ENCODE peak calls at places on chromosome 1, in four cellular contexts. G is K562, J is astrocyte, Z is neural progenitor cell. E is an unnamed sample.

GRCh38 chr1:107138166-107138565 is 2.7 kb upstream of the NTNG1 start:
- DNase-seq in G (no peak), J (peak), Z (no peak), E (no peak)

GRCh38 chr1:203156280-203156679 is 19.3 kb downstream of the MYBPH start:
- DNase-seq in G (no peak), J (no peak), Z (no peak), E (no peak)

GRCh38 chr1:89759036-89759435 is 61.8 kb upstream of the LRRC8D start:
- DNase-seq in J (peak), G (no peak), Z (no peak), E (peak)

GRCh38 chr1:34794001-34794789 is 1.4 kb downstream of the GJA4 start:
- DNase-seq in Z (no peak), J (no peak), G (no peak), E (no peak)

GRCh38 chr1:169779150-169779549 is 15.6 kb downstream of the METTL18 start:
- DNase-seq in Z (no peak), J (peak), G (no peak), E (peak)

GRCh38 chr1:1435094-1435903 is at the start of gene VWA1:
- DNase-seq in J (peak), G (peak), Z (peak), E (peak)

GRCh38 chr1:28684937-28685336 is 16.4 kb downstream of the GMEB1 start:
- DNase-seq in J (no peak), G (peak), Z (no peak), E (no peak)

GRCh38 chr1:62613890-62614289 is 16.6 kb downstream of the ANGPTL3 start:
- DNase-seq in G (no peak), Z (no peak), J (peak), E (peak)

GRCh38 chr1:214991691-214992315 is 90.7 kb upstream of the KCNK2 start:
- DNase-seq in Z (no peak), G (no peak), J (no peak), E (no peak)

GRCh38 chr1:91170571-91170970 is 148.7 kb upstream of the ZNF644 start:
- DNase-seq in Z (no peak), J (no peak), G (no peak), E (no peak)

GRCh38 chr1:91165033-91165654 is 143.3 kb upstream of the ZNF644 start:
- DNase-seq in G (peak), Z (peak), J (peak), E (peak)

GRCh38 chr1:91162613-91163012 is 140.8 kb upstream of the ZNF644 start:
- DNase-seq in J (no peak), G (no peak), Z (no peak), E (no peak)

GRCh38 chr1:91161749-91162148 is 139.9 kb upstream of the ZNF644 start:
- DNase-seq in J (no peak), G (no peak), Z (no peak), E (no peak)

GRCh38 chr1:91166106-91166712 is 144.4 kb upstream of the ZNF644 start:
- DNase-seq in G (peak), J (peak), Z (peak), E (peak)
- H2AFZ ChIP-seq in G (no peak), J (no peak), Z (peak), E (no peak)

GRCh38 chr1:99004270-99005141 is at the start of gene PLPPR5:
- DNase-seq in J (peak), G (no peak), Z (peak), E (peak)
- TF ChIP-seq EZH2 in J (peak), G (no peak), Z (peak), E (peak)

GRCh38 chr1:36153476-36153875 is 2.5 kb upstream of the MAP7D1 start:
- DNase-seq in G (no peak), J (no peak), Z (no peak), E (no peak)

GRCh38 chr1:36156329-36157114 is 562 bp downstream of the MAP7D1 start:
- DNase-seq in J (no peak), Z (peak), G (peak), E (peak)

GRCh38 chr1:36154335-36154734 is 1.6 kb upstream of the MAP7D1 start:
- DNase-seq in G (no peak), Z (no peak), J (no peak), E (no peak)

GRCh38 chr1:36155560-36156328 is at the start of gene MAP7D1:
- DNase-seq in Z (peak), J (peak), G (peak), E (peak)

DNA sequence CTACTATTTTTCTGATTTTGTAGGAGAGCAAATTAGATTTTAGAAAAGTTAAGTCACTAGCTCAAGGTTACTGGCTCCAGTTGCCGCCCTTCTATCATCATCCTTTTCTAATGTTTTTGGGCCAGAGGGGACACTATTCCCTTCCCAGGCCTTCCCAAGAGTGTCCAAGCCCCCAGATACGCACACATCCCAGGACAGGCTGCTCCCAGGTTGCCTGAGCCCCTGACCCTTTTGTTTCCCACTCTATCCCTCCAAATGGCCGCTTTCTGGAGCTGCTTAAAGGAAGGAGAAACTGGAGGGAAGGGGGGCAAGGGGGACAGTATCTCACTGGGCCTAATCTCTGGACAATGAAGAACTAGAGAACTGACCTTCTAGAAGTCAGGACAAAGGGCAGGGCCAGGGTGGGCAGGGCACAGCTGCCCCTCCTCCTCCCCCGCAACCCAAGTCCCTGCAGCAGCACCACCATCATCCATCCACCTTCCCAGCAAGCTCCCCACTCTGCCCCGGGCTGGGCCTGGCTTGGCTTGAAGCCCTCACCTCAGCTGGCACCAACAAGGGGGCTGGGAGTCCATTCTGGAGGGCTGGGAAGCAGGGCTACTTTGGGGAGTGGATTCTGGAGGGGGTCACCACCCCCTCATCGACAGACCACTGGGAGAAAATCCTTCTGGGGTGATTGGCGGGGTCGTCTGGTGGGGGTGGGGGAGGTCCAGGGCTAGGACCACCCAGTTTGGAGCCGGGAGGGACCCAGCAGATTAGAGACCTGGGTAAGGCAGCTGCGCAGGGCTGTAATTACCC is 998 bp upstream of the MAP7D1 start:
- DNase-seq in J (no peak), Z (peak), G (no peak), E (no peak)
- H2AFZ ChIP-seq in J (no peak), Z (no peak), G (peak), E (no peak)

DNA sequence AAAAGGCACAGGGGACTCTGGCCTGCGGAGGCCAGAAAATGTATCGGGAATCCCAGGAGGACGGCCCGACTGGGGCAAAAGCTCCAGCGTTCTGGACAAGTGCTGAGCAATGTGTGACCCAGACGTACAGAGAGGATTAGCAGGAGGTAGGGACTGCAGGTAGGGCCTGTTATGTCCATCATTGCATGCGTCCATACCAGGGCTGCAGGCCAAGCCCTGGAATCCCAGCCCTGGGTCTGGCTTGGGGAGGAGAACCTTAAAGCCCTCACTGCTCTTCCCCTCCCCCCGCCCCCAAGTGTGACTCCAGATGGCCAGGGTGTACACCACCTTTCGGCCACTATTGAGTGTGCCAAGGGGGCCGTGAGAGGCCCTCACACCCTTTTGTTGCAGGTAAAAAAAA is 2.0 kb downstream of the RNF207 start:
- DNase-seq in J (no peak), Z (no peak), G (no peak), E (no peak)
- TF ChIP-seq EZH2 in J (no peak), Z (no peak), G (no peak), E (no peak)

DNA sequence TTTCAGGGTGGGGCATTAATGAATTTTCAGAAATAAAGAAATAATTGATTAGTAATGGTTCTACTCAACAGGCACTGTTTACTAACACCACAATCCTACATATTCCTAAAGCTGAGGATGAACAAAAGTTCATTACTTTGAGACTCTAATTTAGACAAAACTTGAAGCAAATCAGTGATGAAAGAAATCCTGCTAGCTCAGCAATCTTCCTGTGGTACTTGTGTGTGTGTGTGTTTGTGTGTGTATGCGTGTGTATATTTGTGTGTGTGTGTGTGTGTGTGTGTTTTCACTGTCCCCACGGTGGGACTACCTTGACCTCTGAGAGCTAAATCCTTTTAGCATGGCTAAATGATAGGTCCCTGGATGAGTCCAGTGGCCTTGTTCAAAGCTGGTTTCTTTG is 48.5 kb upstream of the RAB3GAP2 start:
- DNase-seq in J (no peak), Z (no peak), G (no peak), E (no peak)
- H2AFZ ChIP-seq in J (no peak), Z (no peak), G (no peak), E (no peak)

GRCh38 chr1:37399830-37400790 is 74.3 kb upstream of the ZC3H12A start:
- DNase-seq in J (no peak), G (no peak), Z (no peak), E (no peak)

GRCh38 chr1:37399205-37399604 is 75.2 kb upstream of the ZC3H12A start:
- DNase-seq in Z (no peak), J (no peak), G (no peak), E (no peak)

GRCh38 chr1:37398096-37398495 is 76.3 kb upstream of the ZC3H12A start:
- DNase-seq in G (no peak), J (no peak), Z (no peak), E (no peak)

DNA sequence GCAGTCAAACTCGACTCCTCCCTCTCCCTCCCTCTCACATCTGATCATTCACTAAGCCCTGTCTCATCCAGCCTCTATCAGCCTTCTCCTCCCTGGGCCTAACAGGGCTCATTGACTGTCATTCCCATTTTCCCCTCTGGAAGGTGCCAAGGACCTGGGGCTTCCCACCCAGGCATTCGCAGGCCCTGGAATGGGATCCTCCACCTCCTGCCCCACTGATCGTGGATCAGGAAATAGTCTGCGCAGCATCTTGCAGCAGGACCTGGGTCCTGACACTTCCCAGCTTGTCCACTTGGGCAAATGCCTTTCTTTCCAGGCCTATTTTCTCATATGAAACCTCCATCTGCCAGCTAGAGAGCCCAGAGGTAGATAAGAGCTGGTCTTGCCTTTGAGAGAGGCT is 71.2 kb upstream of the ZC3H12A start:
- DNase-seq in J (no peak), Z (no peak), G (no peak), E (no peak)
- TF ChIP-seq EZH2 in J (no peak), Z (no peak), G (no peak), E (no peak)

GRCh38 chr1:182114627-182115023 is 53.1 kb upstream of the ZNF648 start:
- DNase-seq in J (no peak), Z (no peak), G (peak), E (no peak)
- H2AFZ ChIP-seq in J (no peak), Z (peak), G (peak), E (no peak)

E was measured in fibroblast of lung.